ENCODE peak calls at places on chromosomes 6 and 20, in seven cellular contexts. O is vagina, J is stomach, D is heart left ventricle, K is IMR-90, T is adrenal gland, A is GM12878. F is an unnamed sample.

GRCh38 chr20:15342987-15343639 is 1005.7 kb upstream of the FLRT3 start:
- DNase-seq in O (no peak), J (no peak), D (no peak), K (no peak), T (no peak), A (no peak), F (no peak)

GRCh38 chr6:10396775-10397174 is 18.1 kb downstream of the TFAP2A start:
- DNase-seq in O (no peak), J (no peak), D (no peak), K (no peak), T (no peak), A (no peak), F (no peak)

GRCh38 chr20:22568872-22569344 is 15.5 kb downstream of the FOXA2 start:
- DNase-seq in O (no peak), J (peak; percentile 57), D (no peak), K (no peak), T (no peak), A (no peak), F (no peak)

GRCh38 chr6:43376551-43376981 is 7.1 kb upstream of the ZNF318 start:
- DNase-seq in O (no peak), J (no peak), D (no peak), K (peak; percentile 59), T (no peak), A (peak; percentile 88), F (no peak)

GRCh38 chr20:50554694-50555579 is 44.8 kb downstream of the PTPN1 start:
- DNase-seq in O (no peak), J (no peak), D (no peak), K (no peak), T (no peak), A (no peak), F (no peak)

GRCh38 chr20:43430265-43430664 is 27.4 kb upstream of the SRSF6 start:
- DNase-seq in O (peak; percentile 74), J (no peak), D (no peak), K (no peak), T (no peak), A (no peak), F (no peak)

GRCh38 chr6:91132461-91132860 is 545.6 kb upstream of the MAP3K7 start:
- DNase-seq in O (no peak), J (no peak), D (no peak), K (no peak), T (no peak), A (no peak), F (no peak)

GRCh38 chr20:59948828-59949720 is 8.9 kb downstream of the FAM217B start:
- DNase-seq in O (no peak), J (no peak), D (no peak), K (peak; percentile 67), T (peak; percentile 27), A (no peak), F (no peak)

GRCh38 chr6:83119742-83120300 is 52.4 kb downstream of the DOP1A start:
- DNase-seq in O (no peak), J (no peak), D (no peak), K (no peak), T (no peak), A (no peak), F (no peak)

GRCh38 chr20:23135449-23136447 is 49.6 kb upstream of the CD93 start:
- DNase-seq in O (no peak), J (no peak), D (no peak), K (no peak), T (no peak), A (no peak), F (no peak)

GRCh38 chr20:47464380-47465101 is 37.1 kb upstream of the NCOA3 start:
- DNase-seq in O (no peak), J (peak; percentile 59), D (peak; percentile 28), K (peak; percentile 99), T (peak; percentile 48), A (no peak), F (peak; percentile 18)

GRCh38 chr20:57584768-57585461 is 24.0 kb downstream of the PCK1 start:
- DNase-seq in O (no peak), J (no peak), D (no peak), K (no peak), T (no peak), A (no peak), F (no peak)

GRCh38 chr6:26048590-26048989 is 38.6 kb upstream of the HFE start:
- DNase-seq in O (no peak), J (no peak), D (no peak), K (no peak), T (no peak), A (no peak), F (no peak)

GRCh38 chr6:13725570-13725969 is 13.9 kb upstream of the RANBP9 start:
- DNase-seq in O (no peak), J (peak; percentile 61), D (no peak), K (peak; percentile 12), T (no peak), A (no peak), F (no peak)

GRCh38 chr20:5002077-5002413 is 735 bp upstream of the SLC23A2 start:
- DNase-seq in O (no peak), J (no peak), D (peak; percentile 9), K (no peak), T (no peak), A (no peak), F (no peak)

GRCh38 chr6:82144007-82144851 is 103.3 kb downstream of the IBTK start:
- DNase-seq in O (no peak), J (no peak), D (peak; percentile 50), K (peak; percentile 98), T (peak; percentile 43), A (peak; percentile 26), F (no peak)

GRCh38 chr6:40671338-40672050 is 84.3 kb upstream of the LRFN2 start:
- DNase-seq in O (no peak), J (peak; percentile 34), D (no peak), K (no peak), T (no peak), A (no peak), F (no peak)

GRCh38 chr20:37649017-37649416 is 44.8 kb upstream of the CTNNBL1 start:
- DNase-seq in O (no peak), J (no peak), D (peak; percentile 23), K (no peak), T (peak; percentile 20), A (no peak), F (no peak)

GRCh38 chr6:87066449-87067288 is 28.2 kb downstream of the CGA start:
- DNase-seq in O (no peak), J (peak; percentile 31), D (peak; percentile 22), K (peak; percentile 72), T (peak; percentile 39), A (peak; percentile 28), F (peak; percentile 36)

GRCh38 chr20:18523066-18523465 is 15.3 kb downstream of the SEC23B start:
- DNase-seq in O (no peak), J (no peak), D (no peak), K (no peak), T (no peak), A (no peak), F (no peak)

GRCh38 chr20:53960586-53961386 is 109.6 kb downstream of the BCAS1 start:
- DNase-seq in O (no peak), J (no peak), D (no peak), K (no peak), T (no peak), A (no peak), F (no peak)

GRCh38 chr20:5703542-5704215 is 46.5 kb upstream of the SHLD1 start:
- DNase-seq in O (no peak), J (no peak), D (peak; percentile 23), K (no peak), T (no peak), A (no peak), F (no peak)

GRCh38 chr6:54366647-54367327 is 58.5 kb downstream of the TINAG start:
- DNase-seq in O (no peak), J (no peak), D (no peak), K (peak; percentile 56), T (no peak), A (no peak), F (no peak)

GRCh38 chr20:15760217-15760567 is 813.1 kb downstream of the KIF16B start:
- DNase-seq in O (no peak), J (no peak), D (no peak), K (no peak), T (no peak), A (no peak), F (no peak)

GRCh38 chr6:45896783-45897441 is 118.7 kb downstream of the CLIC5 start:
- DNase-seq in O (no peak), J (no peak), D (no peak), K (no peak), T (no peak), A (no peak), F (no peak)

GRCh38 chr6:52361945-52362442 is at the start of gene PAQR8:
- DNase-seq in O (no peak), J (peak; percentile 74), D (peak; percentile 85), K (peak; percentile 51), T (peak; percentile 78), A (no peak), F (peak; percentile 87)
- TF ChIP-seq POLR2A in O (no peak), J (no peak), D (no peak), K (no peak), T (no peak), A (peak; percentile 78), F (peak; percentile 80)

DNA sequence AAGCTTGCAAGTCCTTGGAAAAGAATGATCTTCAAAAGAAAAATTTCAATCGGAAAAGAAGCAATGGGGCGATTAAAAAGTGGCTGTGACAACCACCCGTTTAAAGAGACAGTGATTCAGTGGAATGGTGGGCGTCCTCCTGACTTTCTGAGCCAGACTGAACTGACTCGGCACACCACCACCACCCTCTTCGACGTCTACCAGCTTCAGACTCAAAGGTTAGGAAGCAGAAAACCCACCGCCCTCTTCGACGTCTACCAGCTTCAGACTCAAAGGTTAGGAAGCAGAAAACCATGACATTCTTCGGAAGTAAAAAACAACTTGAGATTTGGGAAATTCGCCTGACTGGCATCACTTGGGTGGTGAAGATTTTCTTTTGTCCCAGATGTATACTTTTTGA is 28.3 kb upstream of the IRF4 start:
- DNase-seq in O (no peak), J (no peak), D (no peak), K (no peak), T (no peak), A (no peak), F (no peak)
- H3K9me3 ChIP-seq in O (no peaks in the 10 kb centered on the region), J (peaks cover 32% of the 10 kb centered on the region), D (peaks cover 11% of the 10 kb centered on the region), K (peaks cover 24% of the 10 kb centered on the region), T (no peaks in the 10 kb centered on the region), A (no peaks in the 10 kb centered on the region), F (no peaks in the 10 kb centered on the region)

DNA sequence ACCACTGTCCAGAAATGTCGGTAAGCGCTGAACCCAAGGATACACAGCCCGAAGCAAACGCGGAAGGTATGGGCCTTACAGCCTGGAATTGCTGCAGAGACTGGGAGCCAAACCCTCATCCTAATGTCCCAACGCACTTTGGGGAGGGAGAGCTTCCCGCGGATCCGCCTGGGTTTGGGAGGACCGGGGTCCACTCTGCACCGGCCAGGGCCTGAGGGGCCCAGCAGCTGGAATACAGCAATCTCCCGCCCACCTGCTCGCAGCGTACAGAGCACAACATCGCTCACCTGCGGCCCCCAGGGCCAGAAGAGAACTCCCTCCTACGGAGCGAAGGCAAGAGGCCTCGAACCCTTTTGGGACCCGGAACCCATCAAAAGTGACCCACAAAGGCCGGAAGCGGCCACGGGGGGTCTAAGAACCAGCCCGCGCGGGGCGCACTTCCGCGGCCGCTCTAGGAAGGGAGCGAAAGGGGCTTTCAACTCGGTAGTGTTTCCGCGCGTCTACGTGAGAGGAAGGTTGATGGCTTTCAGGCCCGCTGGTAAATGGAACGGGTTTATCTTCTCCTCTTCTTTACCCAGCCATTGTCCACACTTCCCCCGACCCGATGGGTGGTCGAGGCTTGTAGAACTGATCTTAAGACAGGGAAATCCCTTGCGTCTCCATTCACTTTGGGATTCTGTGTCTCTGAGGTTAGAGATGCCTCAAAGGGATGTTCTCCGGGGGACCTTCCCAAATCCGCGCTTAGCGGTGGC is at the start of gene ZSCAN12:
- DNase-seq in O (no peak), J (peak; percentile 78), D (peak; percentile 77), K (peak; percentile 89), T (peak; percentile 73), A (peak; percentile 61), F (peak; percentile 90)
- TF ChIP-seq POLR2A in O (no peak), J (no peak), D (no peak), K (peak; percentile 76), T (no peak), A (peak; percentile 87), F (no peak)

GRCh38 chr20:49288250-49288751 is 10.4 kb upstream of the ZNFX1 start:
- DNase-seq in O (no peak), J (no peak), D (no peak), K (no peak), T (no peak), A (no peak), F (no peak)
- H3K9me3 ChIP-seq in O (peaks cover 17% of the 10 kb centered on the region), J (peaks cover 45% of the 10 kb centered on the region), D (peaks cover 43% of the 10 kb centered on the region), K (peaks cover 15% of the 10 kb centered on the region), T (peaks cover 13% of the 10 kb centered on the region), A (peaks cover 28% of the 10 kb centered on the region), F (peaks cover 4% of the 10 kb centered on the region)